ENCODE peak calls at places on chromosomes 11 and 22, in seven cellular contexts. J is K562, Y is HepG2, B is SK-N-SH, L is HCT116, N is GM12878, A is H1. P is an unnamed sample.
A peak's percentile ranks its signal among the peaks of the same experiment; 100 is the strongest.

GRCh38 chr22:21921729-21922128 is 30.9 kb downstream of the PPM1F start:
- DNase-seq in J (no peak), Y (no peak), B (no peak), L (no peak), N (no peak), A (peak; percentile 83), P (no peak)

GRCh38 chr22:30208631-30209603 is 37.6 kb downstream of the LIF start:
- DNase-seq in J (peak; percentile 84), Y (peak; percentile 65), B (peak; percentile 61), L (no peak), N (no peak), A (no peak), P (no peak)

GRCh38 chr11:111376453-111376871 is 2.6 kb downstream of the POU2AF1 start:
- DNase-seq in J (no peak), Y (no peak), B (no peak), L (no peak), N (no peak), A (no peak), P (no peak)

GRCh38 chr11:66889974-66890373 is 33.1 kb downstream of the LRFN4 start:
- DNase-seq in J (no peak), Y (peak; percentile 60), B (no peak), L (no peak), N (no peak), A (no peak), P (no peak)

GRCh38 chr11:79437981-79438630 is 2.7 kb downstream of the TENM4 start:
- DNase-seq in J (no peak), Y (no peak), B (peak; percentile 67), L (no peak), N (no peak), A (no peak), P (no peak)

GRCh38 chr11:75557649-75558494 is 4.2 kb upstream of the SERPINH1 start:
- DNase-seq in J (no peak), Y (no peak), B (no peak), L (no peak), N (no peak), A (no peak), P (no peak)

GRCh38 chr11:85771568-85771967 is 39.4 kb downstream of the SYTL2 start:
- DNase-seq in J (no peak), Y (no peak), B (no peak), L (no peak), N (no peak), A (no peak), P (no peak)

GRCh38 chr22:29797351-29797750 is 30.2 kb downstream of the UQCR10 start:
- DNase-seq in J (no peak), Y (no peak), B (no peak), L (no peak), N (peak; percentile 71), A (no peak), P (no peak)

GRCh38 chr22:46075764-46076531 is 74.4 kb upstream of the PPARA start:
- DNase-seq in J (no peak), Y (no peak), B (no peak), L (no peak), N (no peak), A (no peak), P (no peak)

GRCh38 chr11:72969894-72970335 is 155.7 kb downstream of the ATG16L2 start:
- DNase-seq in J (no peak), Y (no peak), B (no peak), L (no peak), N (peak; percentile 82), A (no peak), P (no peak)

GRCh38 chr11:11478687-11479086 is 125.6 kb upstream of the CSNK2A3 start:
- DNase-seq in J (peak; percentile 32), Y (no peak), B (no peak), L (no peak), N (no peak), A (peak; percentile 54), P (no peak)

GRCh38 chr11:120632579-120632978 is 121.0 kb downstream of the GRIK4 start:
- DNase-seq in J (peak; percentile 53), Y (no peak), B (no peak), L (no peak), N (no peak), A (no peak), P (no peak)

GRCh38 chr11:64233913-64234839 is at the start of gene VEGFB:
- DNase-seq in J (peak; percentile 85), Y (no peak), B (peak; percentile 92), L (no peak), N (no peak), A (peak; percentile 75), P (peak; percentile 81)

GRCh38 chr11:111372538-111372937 is 6.5 kb downstream of the POU2AF1 start:
- DNase-seq in J (no peak), Y (no peak), B (no peak), L (no peak), N (no peak), A (peak; percentile 7), P (no peak)

GRCh38 chr11:122723576-122723975 is 68.1 kb downstream of the UBASH3B start:
- DNase-seq in J (no peak), Y (no peak), B (no peak), L (no peak), N (no peak), A (no peak), P (no peak)

DNA sequence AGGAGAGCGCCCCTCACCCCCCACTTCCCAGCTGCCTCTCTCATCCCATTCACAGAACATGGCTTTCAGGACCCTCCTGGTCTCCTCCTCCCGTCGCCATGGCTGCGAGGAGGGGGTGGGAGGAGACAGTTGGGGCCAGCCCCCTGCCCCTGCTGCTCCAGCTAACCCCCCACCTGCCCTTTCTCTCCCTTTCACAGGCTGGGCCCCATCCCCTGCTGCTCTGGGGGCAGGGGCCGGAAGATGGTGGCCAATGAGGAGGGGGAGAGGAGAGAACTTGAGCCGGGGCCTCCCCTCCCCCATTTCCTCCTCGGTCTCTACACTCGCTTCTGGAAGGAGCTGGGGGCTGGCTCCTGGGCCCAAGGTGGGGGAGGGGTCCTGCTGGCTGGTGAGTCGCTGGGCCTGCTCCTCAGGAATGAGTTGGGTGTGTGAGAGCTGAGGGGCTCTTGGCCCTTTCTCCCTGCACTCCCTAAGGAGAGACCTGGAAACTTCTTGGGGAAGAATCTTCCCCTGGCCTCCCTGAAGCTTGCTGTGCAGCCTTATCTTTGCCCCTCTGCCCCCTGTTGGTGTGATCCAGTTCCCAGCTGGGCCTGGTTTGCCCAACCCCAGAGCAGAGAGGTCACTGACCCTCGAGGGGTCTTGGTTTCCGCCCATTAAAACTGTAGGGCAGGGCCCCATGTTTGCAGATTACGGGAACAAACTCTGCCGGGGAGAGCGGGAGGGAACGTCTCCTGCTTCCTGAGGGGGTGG is 10.2 kb downstream of the YPEL4 start:
- DNase-seq in J (no peak), Y (peak; percentile 58), B (peak; percentile 66), L (no peak), N (no peak), A (peak; percentile 97), P (no peak)
- TF ChIP-seq JUND in J (no peak), Y (no peak), B (no peak), L (no peak), N (no peak), A (no peak), P (no peak)

GRCh38 chr11:125743681-125744080 is 2.4 kb upstream of the PATE1 start:
- DNase-seq in J (no peak), Y (no peak), B (no peak), L (no peak), N (no peak), A (no peak), P (no peak)
- TF ChIP-seq JUND in J (no peak), Y (no peak), B (no peak), L (no peak), N (no peak), A (no peak), P (no peak)

DNA sequence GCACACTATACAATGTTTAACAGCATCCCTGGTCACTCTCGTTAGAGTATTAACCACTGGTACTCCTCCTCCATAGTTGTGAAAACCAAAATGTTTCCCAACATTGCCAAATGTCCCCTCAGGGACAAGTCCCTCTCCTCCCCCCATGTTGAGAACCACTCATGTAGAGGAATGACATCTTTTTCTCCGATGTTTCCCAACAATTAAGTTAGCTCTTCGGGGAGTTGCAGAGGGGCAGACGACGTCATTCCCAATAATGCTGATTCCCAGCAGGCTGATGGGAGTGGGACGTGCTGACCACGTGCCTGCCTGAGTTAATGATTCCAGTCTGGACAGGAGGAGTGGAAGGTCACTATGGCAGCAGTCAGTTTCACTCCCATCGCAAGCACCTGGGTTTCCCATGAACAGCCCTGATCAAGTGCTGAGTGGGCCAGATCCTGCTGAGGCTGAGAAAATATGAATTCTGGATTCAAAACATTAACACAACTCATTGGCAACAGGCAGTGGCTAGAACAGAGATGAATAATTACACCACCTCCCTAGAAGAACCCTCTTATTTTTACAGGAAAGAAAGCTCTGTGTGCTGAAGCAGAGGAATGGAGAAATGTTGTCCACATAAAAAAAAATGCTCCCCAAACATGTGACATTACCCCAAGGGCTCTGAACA is 99.2 kb downstream of the SNX19 start:
- DNase-seq in J (no peak), Y (no peak), B (no peak), L (no peak), N (no peak), A (no peak), P (no peak)
- TF ChIP-seq JUND in J (no peak), Y (no peak), B (no peak), L (no peak), N (no peak), A (no peak), P (no peak)

GRCh38 chr11:843086-843704 is 543 bp downstream of the TSPAN4 start:
- DNase-seq in J (peak; percentile 57), Y (no peak), B (peak; percentile 68), L (no peak), N (no peak), A (no peak), P (no peak)

GRCh38 chr11:845872-846271 is 3.2 kb downstream of the TSPAN4 start:
- DNase-seq in J (no peak), Y (no peak), B (no peak), L (no peak), N (no peak), A (no peak), P (no peak)

GRCh38 chr11:843818-844692 is 1.4 kb downstream of the TSPAN4 start:
- DNase-seq in J (peak; percentile 49), Y (peak; percentile 89), B (no peak), L (no peak), N (no peak), A (peak; percentile 86), P (peak; percentile 85)

GRCh38 chr11:846496-847098 is 3.9 kb downstream of the TSPAN4 start:
- DNase-seq in J (no peak), Y (no peak), B (no peak), L (no peak), N (no peak), A (no peak), P (no peak)

DNA sequence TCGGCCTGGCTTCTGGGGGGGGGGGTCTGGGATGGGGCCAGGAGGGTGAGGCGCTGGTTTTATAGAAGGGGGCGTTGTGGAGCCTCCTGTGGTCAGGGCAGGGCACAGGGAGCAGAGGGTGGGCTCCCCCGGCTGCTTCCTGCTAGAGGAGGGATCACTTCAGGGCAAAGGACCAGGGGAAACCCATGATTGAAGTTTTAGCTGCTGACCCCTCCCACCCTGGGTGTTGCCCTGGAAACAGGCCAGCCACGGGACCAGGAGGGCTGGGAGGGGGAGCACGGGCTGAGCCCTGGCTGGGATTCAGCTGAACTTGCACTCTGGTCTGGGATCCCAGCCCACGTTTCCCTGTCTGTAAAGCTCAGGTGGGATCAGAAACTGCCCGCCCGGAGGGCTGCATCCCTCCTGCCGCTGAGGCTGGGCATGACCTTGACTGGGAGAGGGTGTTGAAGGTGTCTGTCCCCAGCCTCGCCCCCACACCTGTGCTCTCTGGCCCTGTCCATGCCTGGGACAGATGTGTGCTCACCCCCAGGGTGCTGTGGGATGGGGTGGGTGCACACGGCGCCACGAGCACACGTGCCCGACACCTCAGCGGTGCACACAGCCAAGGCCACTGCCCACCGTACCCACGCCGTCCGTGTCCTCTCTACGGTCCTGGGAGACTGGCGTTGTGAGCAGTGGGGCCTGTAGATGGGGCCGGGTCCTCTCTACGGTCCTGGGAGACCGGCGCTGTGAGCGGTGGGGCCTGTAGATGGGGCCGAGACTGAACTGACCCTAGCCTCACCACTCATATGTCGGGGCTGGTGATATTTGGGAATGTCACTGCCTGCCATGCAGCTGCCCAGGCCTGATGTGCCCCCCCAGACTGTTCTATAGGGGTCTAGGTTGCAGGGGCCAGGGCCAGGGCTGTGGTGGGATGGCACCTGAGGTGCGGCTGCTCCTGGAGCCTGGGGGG is 2.3 kb downstream of the TSPAN4 start:
- DNase-seq in J (peak; percentile 66), Y (peak; percentile 88), B (peak; percentile 82), L (no peak), N (no peak), A (peak; percentile 89), P (no peak)
- TF ChIP-seq JUND in J (no peak), Y (no peak), B (no peak), L (no peak), N (no peak), A (no peak), P (no peak)

P was measured in T47D.